ENCODE peak calls at places on chromosomes 4 and X, in seven cellular contexts. G, D, R, T, K, B and V are unnamed samples.

GRCh38 chr4:168515222-168516011 is 18.6 kb downstream of the PALLD start:
- DNase-seq in B (no peak), D (no peak), R (no peak), K (no peak), T (no peak), G (no peak), V (no peak)

GRCh38 chrX:109585488-109585887 is 39.5 kb downstream of the KCNE5 start:
- DNase-seq in G (no peak), R (no peak), B (no peak), T (no peak), K (no peak), D (no peak), V (no peak)

GRCh38 chr4:101018836-101019235 is 328.5 kb downstream of the PPP3CA start:
- DNase-seq in B (peak), K (no peak), D (no peak), G (no peak), T (no peak), R (no peak), V (no peak)

GRCh38 chr4:78767350-78767749 is 8.8 kb upstream of the BMP2K start:
- DNase-seq in R (no peak), T (no peak), G (no peak), K (no peak), B (no peak), D (no peak), V (no peak)

GRCh38 chr4:101244349-101244748 is 103.0 kb downstream of the PPP3CA start:
- DNase-seq in B (no peak), T (no peak), D (no peak), G (no peak), K (no peak), R (no peak), V (no peak)

GRCh38 chr4:128290526-128290925 is 2.9 kb upstream of the PGRMC2 start:
- DNase-seq in D (no peak), G (no peak), K (no peak), B (no peak), R (no peak), T (no peak), V (no peak)

GRCh38 chrX:16671005-16671404 is 21.0 kb downstream of the S100G start:
- DNase-seq in K (peak), G (peak), D (peak), B (no peak), T (peak), R (peak), V (no peak)

GRCh38 chr4:3484057-3484973 is 21.2 kb downstream of the DOK7 start:
- DNase-seq in D (no peak), R (peak), T (no peak), K (peak), B (no peak), G (peak), V (no peak)

GRCh38 chr4:15376594-15376993 is 51.2 kb upstream of the C1QTNF7 start:
- DNase-seq in R (peak), G (peak), D (no peak), B (no peak), K (no peak), T (peak), V (no peak)

GRCh38 chr4:161463436-161463835 is 700.4 kb downstream of the FSTL5 start:
- DNase-seq in T (no peak), R (no peak), G (no peak), K (no peak), B (no peak), D (no peak), V (no peak)

GRCh38 chrX:141732031-141732430 is 33.5 kb upstream of the SPANXD start:
- DNase-seq in B (no peak), D (no peak), K (no peak), G (no peak), T (no peak), R (no peak), V (no peak)

GRCh38 chr4:76948441-76949292 is 885 bp upstream of the SEPTIN11 start:
- DNase-seq in T (peak), B (peak), K (peak), D (peak), R (peak), G (peak), V (no peak)

GRCh38 chr4:71406459-71406963 is 67.7 kb downstream of the SLC4A4 start:
- DNase-seq in B (no peak), G (no peak), T (peak), D (peak), R (no peak), K (no peak), V (no peak)

GRCh38 chrX:19212037-19212436 is 89.8 kb upstream of the ADGRG2 start:
- DNase-seq in D (no peak), K (no peak), T (no peak), B (no peak), R (no peak), G (no peak), V (no peak)

GRCh38 chrX:124263743-124264142 is 68.7 kb upstream of the TEX13D start:
- DNase-seq in B (no peak), T (no peak), G (no peak), R (no peak), K (no peak), D (no peak), V (no peak)

GRCh38 chr4:57404463-57404862 is 294.3 kb upstream of the IGFBP7 start:
- DNase-seq in B (no peak), R (no peak), D (no peak), T (no peak), K (no peak), G (no peak), V (no peak)
- TF ChIP-seq RFX5 in B (no peak), R (no peak), D (no peak), T (no peak), K (no peak), G (no peak), V (no peak)

GRCh38 chrX:104670051-104670450 is 104.1 kb downstream of the IL1RAPL2 start:
- DNase-seq in B (no peak), D (no peak), T (no peak), K (no peak), R (no peak), G (no peak), V (no peak)
- TF ChIP-seq RFX5 in B (no peak), D (no peak), T (no peak), K (no peak), R (no peak), G (no peak), V (no peak)

GRCh38 chrX:9895225-9895912 is 71.8 kb upstream of the CLDN34 start:
- DNase-seq in T (no peak), D (no peak), R (no peak), G (no peak), B (no peak), K (no peak), V (no peak)
- TF ChIP-seq RFX5 in T (no peak), D (no peak), R (no peak), G (no peak), B (no peak), K (no peak), V (no peak)

GRCh38 chr4:177006331-177006730 is 213.6 kb upstream of the VEGFC start:
- DNase-seq in D (no peak), B (no peak), T (no peak), G (no peak), R (no peak), K (no peak), V (no peak)

GRCh38 chr4:177005801-177006230 is 213.1 kb upstream of the VEGFC start:
- DNase-seq in K (no peak), T (peak), B (no peak), G (no peak), D (no peak), R (no peak), V (no peak)

GRCh38 chr4:176999943-177000543 is 207.3 kb upstream of the VEGFC start:
- DNase-seq in G (peak), B (no peak), T (no peak), R (no peak), K (no peak), D (no peak), V (no peak)

GRCh38 chr4:177001271-177002175 is 208.8 kb upstream of the VEGFC start:
- DNase-seq in K (no peak), D (no peak), G (no peak), T (peak), B (no peak), R (no peak), V (no peak)
- TF ChIP-seq RFX5 in K (no peak), D (no peak), G (no peak), T (no peak), B (no peak), R (no peak), V (no peak)

GRCh38 chr4:39563448-39563847 is 36.2 kb upstream of the UGDH start:
- DNase-seq in D (no peak), B (no peak), R (no peak), K (no peak), T (no peak), G (no peak), V (no peak)
- TF ChIP-seq RFX5 in D (no peak), B (no peak), R (no peak), K (no peak), T (no peak), G (no peak), V (no peak)

DNA sequence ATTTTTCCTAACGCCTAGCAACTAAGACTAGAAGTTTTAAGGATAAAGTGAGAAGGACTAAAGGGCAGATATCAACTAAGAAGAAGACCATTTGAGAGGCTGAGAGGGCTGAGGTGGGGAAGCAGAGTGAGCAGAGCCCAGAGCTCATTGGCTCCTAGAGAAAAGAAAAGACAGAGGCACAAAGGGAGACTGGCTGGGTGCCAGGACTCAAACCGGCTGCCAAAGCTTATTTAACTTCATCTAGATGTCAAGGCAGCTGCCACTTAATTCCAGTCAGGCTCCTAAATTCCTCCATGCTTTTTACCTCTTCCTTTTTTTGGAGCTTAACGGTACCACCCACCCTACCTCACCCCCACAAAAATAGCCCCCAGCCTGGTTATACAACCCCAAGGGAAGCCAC is 16.9 kb downstream of the PRKG2 start:
- DNase-seq in G (no peak), B (no peak), T (no peak), K (no peak), R (no peak), D (no peak), V (no peak)
- TF ChIP-seq RFX5 in G (no peak), B (no peak), T (no peak), K (no peak), R (no peak), D (no peak), V (no peak)

GRCh38 chr4:7144374-7145290 is 47.7 kb upstream of the SORCS2 start:
- DNase-seq in D (no peak), T (peak), G (no peak), R (no peak), B (no peak), K (no peak), V (no peak)
- TF ChIP-seq RFX5 in D (no peak), T (no peak), G (no peak), R (no peak), B (no peak), K (no peak), V (no peak)

GRCh38 chrX:136880452-136881013 is at the start of gene RBMX:
- DNase-seq in G (peak), D (peak), T (peak), K (peak), R (peak), B (peak), V (peak)

GRCh38 chrX:136879001-136879667 is 1.4 kb downstream of the RBMX start:
- DNase-seq in T (no peak), D (no peak), K (no peak), G (no peak), B (no peak), R (no peak), V (no peak)

GRCh38 chrX:136878423-136878822 is 2.1 kb downstream of the RBMX start:
- DNase-seq in B (no peak), R (no peak), K (no peak), T (no peak), D (no peak), G (no peak), V (no peak)

GRCh38 chrX:136880003-136880451 is 498 bp downstream of the RBMX start:
- DNase-seq in K (peak), B (no peak), R (no peak), T (no peak), G (peak), D (peak), V (peak)
- TF ChIP-seq RFX5 in K (no peak), B (no peak), R (no peak), T (no peak), G (no peak), D (no peak), V (no peak)

DNA sequence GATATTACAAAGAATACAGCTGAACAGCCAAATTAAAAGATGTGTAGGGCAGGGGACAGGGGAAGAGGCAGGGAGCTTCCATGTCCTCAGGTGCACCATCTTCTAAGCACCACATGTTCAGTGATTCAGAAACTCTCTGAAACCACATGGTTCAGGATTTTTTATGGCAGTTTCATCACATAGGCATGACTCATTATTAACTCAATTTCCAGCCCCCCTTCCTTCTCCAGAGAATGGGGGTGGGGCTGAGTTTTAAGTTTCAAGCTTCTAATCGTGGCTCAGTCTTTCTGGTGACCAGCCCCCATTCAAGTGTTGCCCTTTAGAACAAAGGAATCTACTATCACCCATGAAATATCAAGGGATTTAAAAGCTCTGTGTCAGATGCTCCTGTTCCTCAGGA is 317.8 kb upstream of the GALNT7 start:
- DNase-seq in K (no peak), T (peak), B (no peak), D (no peak), G (no peak), R (no peak), V (no peak)
- TF ChIP-seq RFX5 in K (no peak), T (no peak), B (no peak), D (no peak), G (no peak), R (no peak), V (no peak)

DNA sequence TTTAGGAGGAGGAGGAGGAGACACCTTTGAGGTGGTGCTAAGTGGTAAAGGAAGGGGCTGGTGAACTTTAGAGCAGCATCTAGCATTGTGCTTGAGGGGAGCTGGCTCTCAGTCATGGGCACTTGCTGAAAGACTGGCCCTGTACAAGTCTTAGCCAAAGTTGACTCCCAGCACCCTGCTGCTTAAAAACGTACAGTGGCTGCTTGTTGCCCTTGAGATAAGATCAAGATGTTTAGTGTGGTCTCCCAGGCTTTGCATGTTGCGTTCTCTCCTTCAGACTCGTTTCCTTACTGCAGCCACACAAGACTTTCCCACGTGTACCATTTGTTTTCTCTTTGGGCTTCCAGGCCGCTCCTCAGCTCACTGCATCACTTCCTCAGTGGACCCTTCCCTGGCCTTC is 1.8 kb downstream of the MED28 start:
- DNase-seq in K (no peak), G (no peak), R (no peak), D (peak), T (no peak), B (no peak), V (no peak)
- TF ChIP-seq RFX5 in K (no peak), G (no peak), R (no peak), D (no peak), T (no peak), B (no peak), V (no peak)